ENCODE peak calls at places on chromosomes 2 and 18, in eight cellular contexts. K is HCT116, W is HepG2, J is endothelial cell of umbilical vein, S is SK-N-SH, H is K562, L is H1, P is GM12878. Q is an unnamed sample.

GRCh38 chr2:213104089-213104902 is 47.1 kb downstream of the IKZF2 start:
- DNase-seq in K (no peak), W (no peak), J (no peak), S (no peak), H (no peak), L (no peak), P (no peak), Q (no peak)

GRCh38 chr2:111122631-111123421 is 2.1 kb downstream of the BCL2L11 start:
- DNase-seq in K (no peak), W (peak; percentile 75), J (peak; percentile 92), S (peak; percentile 72), H (no peak), L (no peak), P (no peak), Q (no peak)

GRCh38 chr2:156797832-156798231 is 361.7 kb downstream of the GPD2 start:
- DNase-seq in K (no peak), W (no peak), J (no peak), S (no peak), H (no peak), L (no peak), P (no peak), Q (no peak)

GRCh38 chr18:49652841-49653240 is 91.0 kb downstream of the LIPG start:
- DNase-seq in K (no peak), W (no peak), J (peak; percentile 35), S (no peak), H (no peak), L (no peak), P (no peak), Q (no peak)

GRCh38 chr18:49815927-49816326 is 2.6 kb upstream of the ACAA2 start:
- DNase-seq in K (no peak), W (no peak), J (no peak), S (no peak), H (no peak), L (no peak), P (no peak), Q (no peak)

GRCh38 chr18:47522359-47522758 is 270.9 kb upstream of the SKOR2 start:
- DNase-seq in K (no peak), W (no peak), J (no peak), S (no peak), H (no peak), L (no peak), P (no peak), Q (no peak)

GRCh38 chr2:178761759-178762371 is 45.4 kb downstream of the TTN start:
- DNase-seq in K (peak; percentile 42), W (peak; percentile 60), J (peak; percentile 55), S (peak; percentile 22), H (peak; percentile 45), L (peak; percentile 3), P (peak; percentile 12), Q (peak; percentile 6)

GRCh38 chr18:50475538-50476193 is 84.2 kb upstream of the MAPK4 start:
- DNase-seq in K (no peak), W (peak; percentile 43), J (no peak), S (no peak), H (no peak), L (no peak), P (no peak), Q (no peak)

GRCh38 chr18:32301976-32302743 is 112.3 kb downstream of the MEP1B start:
- DNase-seq in K (no peak), W (no peak), J (peak; percentile 34), S (peak; percentile 26), H (no peak), L (no peak), P (no peak), Q (no peak)

GRCh38 chr2:202032841-202033316 is 776 bp upstream of the FZD7 start:
- DNase-seq in K (peak; percentile 16), W (no peak), J (peak; percentile 16), S (no peak), H (peak; percentile 59), L (no peak), P (no peak), Q (no peak)

GRCh38 chr2:158922610-158923009 is 45.8 kb upstream of the TANC1 start:
- DNase-seq in K (no peak), W (no peak), J (no peak), S (no peak), H (no peak), L (no peak), P (no peak), Q (no peak)

GRCh38 chr2:130837175-130837810 is 579 bp downstream of the ARHGEF4 start:
- DNase-seq in K (no peak), W (no peak), J (no peak), S (no peak), H (no peak), L (no peak), P (no peak), Q (no peak)

GRCh38 chr2:131146255-131146654 is 41.1 kb downstream of the PLEKHB2 start:
- DNase-seq in K (no peak), W (no peak), J (no peak), S (no peak), H (no peak), L (no peak), P (no peak), Q (no peak)

GRCh38 chr2:25960920-25961319 is 21.4 kb downstream of the KIF3C start:
- DNase-seq in K (no peak), W (no peak), J (peak; percentile 95), S (no peak), H (no peak), L (no peak), P (no peak), Q (no peak)
- TF ChIP-seq POLR2AphosphoS5 in K (no peak), W (no peak), J (peak; percentile 80), S (no peak), H (no peak), L (no peak), P (no peak), Q (no peak)

DNA sequence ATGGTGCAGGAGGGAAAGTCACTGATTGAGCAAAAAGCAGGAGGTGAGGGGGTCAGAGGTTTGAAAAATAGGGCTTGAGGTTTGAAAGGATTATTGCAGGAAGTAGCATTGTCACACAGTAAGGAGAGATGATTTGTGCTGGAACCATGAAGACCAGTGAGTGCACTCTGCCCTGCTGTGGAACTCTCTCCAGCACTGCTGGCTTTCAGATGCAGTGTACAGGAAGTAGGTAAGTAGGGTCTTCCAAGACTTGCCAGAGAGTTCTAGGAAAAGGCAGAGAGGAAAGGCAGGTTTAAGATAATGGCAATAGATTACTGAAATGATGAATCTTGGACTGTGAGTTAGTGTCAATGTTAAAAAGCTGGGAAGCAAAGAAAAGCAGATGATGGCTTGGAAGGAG is 11.2 kb downstream of the SP110 start:
- DNase-seq in K (no peak), W (no peak), J (no peak), S (no peak), H (no peak), L (no peak), P (no peak), Q (no peak)
- H3K9ac ChIP-seq in K (no peak overlapping the region), W (no peak overlapping the region), J (no peak overlapping the region), S (no peak overlapping the region), H (no peak overlapping the region), L (no peak overlapping the region), P (no peak overlapping the region), Q (no peak overlapping the region)

DNA sequence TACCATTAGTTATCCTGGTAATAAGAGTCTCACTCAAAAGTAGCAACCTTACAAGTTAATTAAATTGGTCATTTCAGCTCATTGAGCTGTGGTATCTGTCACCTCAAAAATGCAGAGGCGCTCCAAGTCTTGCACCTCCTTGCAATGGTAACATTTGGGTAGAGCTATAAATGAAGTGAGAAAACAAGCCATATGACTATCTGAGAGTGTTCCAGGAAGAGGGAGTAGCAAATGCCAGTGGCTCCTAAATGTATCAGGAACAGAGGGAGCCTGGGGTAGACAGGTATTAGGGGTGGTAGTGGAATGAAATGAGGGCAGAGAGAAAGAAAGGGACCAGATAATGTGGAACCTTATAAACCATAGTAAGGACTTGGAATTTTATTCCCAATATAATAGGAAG is 6.0 kb upstream of the ZSCAN30 start:
- DNase-seq in K (no peak), W (no peak), J (no peak), S (no peak), H (no peak), L (no peak), P (no peak), Q (no peak)
- H3K9me3 ChIP-seq in K (no peaks in the 10 kb centered on the region), W (peaks cover 4% of the 10 kb centered on the region), J (no peaks in the 10 kb centered on the region), S (peaks cover 6% of the 10 kb centered on the region), H (peaks cover 3% of the 10 kb centered on the region), L (no peaks in the 10 kb centered on the region), P (peaks cover 15% of the 10 kb centered on the region), Q (peaks cover 9% of the 10 kb centered on the region)

DNA sequence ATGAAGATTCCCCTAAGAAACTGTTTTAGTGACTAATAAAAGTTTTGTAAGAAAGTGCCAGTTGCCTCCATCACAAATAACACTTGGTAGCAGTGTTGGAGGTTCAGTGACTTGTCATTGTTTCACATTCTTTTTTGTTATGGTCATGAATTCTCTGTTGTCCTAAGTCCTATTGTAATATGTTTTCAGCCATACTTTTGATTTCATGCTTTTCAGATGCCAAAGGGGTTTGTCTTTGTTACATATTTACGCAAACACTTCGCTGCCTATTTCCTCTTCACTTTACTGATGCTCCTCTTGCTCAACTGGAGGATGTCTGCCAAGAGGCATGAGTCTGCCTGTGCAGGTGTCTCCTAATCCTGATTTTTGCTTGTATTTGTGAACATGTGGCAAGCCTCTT is 66.6 kb downstream of the PHLPP1 start:
- DNase-seq in K (no peak), W (peak; percentile 29), J (peak; percentile 11), S (no peak), H (no peak), L (no peak), P (no peak), Q (no peak)
- TF ChIP-seq POLR2AphosphoS5 in K (no peak), W (no peak), J (no peak), S (no peak), H (no peak), L (no peak), P (no peak), Q (no peak)

GRCh38 chr2:176270100-176270750 is 983 bp downstream of the MTX2 start:
- DNase-seq in K (no peak), W (no peak), J (no peak), S (no peak), H (no peak), L (no peak), P (no peak), Q (no peak)

GRCh38 chr2:176272870-176273269 is 3.6 kb downstream of the MTX2 start:
- DNase-seq in K (no peak), W (no peak), J (no peak), S (no peak), H (peak; percentile 18), L (no peak), P (no peak), Q (no peak)

GRCh38 chr2:176269319-176270099 is at the start of gene MTX2:
- DNase-seq in K (peak; percentile 57), W (peak; percentile 80), J (peak; percentile 78), S (peak; percentile 91), H (peak; percentile 83), L (peak; percentile 38), P (peak; percentile 19), Q (no peak)

DNA sequence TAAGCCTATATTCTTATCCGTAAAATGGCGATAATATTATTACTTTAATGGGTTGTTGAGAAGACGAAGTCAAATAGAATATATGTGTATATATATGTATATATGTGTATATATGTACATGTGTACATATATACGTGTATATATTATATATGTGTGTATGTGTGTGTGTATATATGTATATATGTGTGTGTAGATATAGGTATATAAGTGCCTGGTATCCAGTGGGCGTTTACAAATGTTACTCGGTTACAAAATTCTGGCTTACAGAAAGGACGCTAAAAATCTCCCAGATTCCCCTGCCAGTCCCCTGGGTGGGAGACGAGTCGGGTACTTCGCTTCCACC is 295 bp upstream of the MTX2 start:
- DNase-seq in K (no peak), W (no peak), J (no peak), S (no peak), H (no peak), L (no peak), P (no peak), Q (no peak)
- H3K9ac ChIP-seq in K (peak overlapping the region; percentile 96), W (peak overlapping the region; percentile 93), J (peak overlapping the region; percentile 90), S (peak overlapping the region; percentile 93), H (peak overlapping the region; percentile 95), L (no peak overlapping the region), P (peak overlapping the region; percentile 93), Q (peak overlapping the region; percentile 92)

GRCh38 chr18:8411492-8411891 is 197.7 kb upstream of the RAB12 start:
- DNase-seq in K (no peak), W (no peak), J (no peak), S (no peak), H (no peak), L (no peak), P (no peak), Q (no peak)
- H3K9me3 ChIP-seq in K (peaks cover 10% of the 10 kb centered on the region), W (peaks cover 15% of the 10 kb centered on the region), J (no peaks in the 10 kb centered on the region), S (peaks cover 4% of the 10 kb centered on the region), H (no peaks in the 10 kb centered on the region), L (peaks cover 13% of the 10 kb centered on the region), P (no peaks in the 10 kb centered on the region), Q (no peaks in the 10 kb centered on the region)

Q was measured in SK-N-MC.